ENCODE peak calls at places on chromosome 2, in seven cellular contexts. N is IMR-90, Y is progenitor cell of endocrine pancreas, F is cardiac fibroblast, O is fibroblast of the aortic adventitia, R is omental fat pad, A is nephron progenitor cell. L is an unnamed sample.

GRCh38 chr2:198314559-198315153 is 510.3 kb downstream of the PLCL1 start:
- DNase-seq in F (peak), A (no peak), R (no peak), N (peak), Y (no peak), O (peak), L (no peak)

GRCh38 chr2:104734937-104735586 is 118.9 kb upstream of the POU3F3 start:
- DNase-seq in O (no peak), A (peak), N (no peak), R (no peak), F (no peak), Y (no peak), L (no peak)

GRCh38 chr2:187553908-187554703 is at the start of gene TFPI:
- DNase-seq in A (no peak), R (no peak), Y (no peak), F (peak), O (peak), N (peak), L (peak)

GRCh38 chr2:223079925-223080324 is 27.9 kb downstream of the KCNE4 start:
- DNase-seq in O (no peak), R (no peak), A (no peak), F (no peak), N (no peak), Y (no peak), L (no peak)

GRCh38 chr2:225534697-225535096 is 135.2 kb downstream of the NYAP2 start:
- DNase-seq in Y (no peak), A (no peak), O (peak), F (no peak), R (no peak), N (no peak), L (no peak)

GRCh38 chr2:44233450-44234128 is 41.7 kb upstream of the SLC3A1 start:
- DNase-seq in F (peak), A (no peak), O (peak), N (peak), R (no peak), Y (no peak), L (no peak)

GRCh38 chr2:198127627-198128026 is 323.2 kb downstream of the PLCL1 start:
- DNase-seq in R (no peak), Y (no peak), F (peak), A (peak), O (peak), N (peak), L (no peak)

GRCh38 chr2:43158259-43158880 is 68.0 kb downstream of the ZFP36L2 start:
- DNase-seq in R (peak), F (peak), A (no peak), O (peak), Y (no peak), N (peak), L (peak)

GRCh38 chr2:39435254-39435653 is 1.8 kb downstream of the MAP4K3 start:
- DNase-seq in Y (no peak), O (peak), F (peak), R (no peak), A (peak), N (peak), L (no peak)

GRCh38 chr2:134932864-134933526 is 14.4 kb downstream of the CCNT2 start:
- DNase-seq in F (no peak), R (no peak), Y (no peak), A (no peak), N (no peak), O (no peak), L (no peak)

GRCh38 chr2:195580156-195580555 is 76.9 kb upstream of the SLC39A10 start:
- DNase-seq in F (no peak), N (no peak), A (no peak), Y (no peak), R (no peak), O (no peak), L (no peak)

GRCh38 chr2:238155051-238155760 is 3.6 kb upstream of the ERFE start:
- DNase-seq in O (peak), F (peak), Y (no peak), N (peak), A (peak), R (no peak), L (no peak)

GRCh38 chr2:199983534-199983933 is 28.2 kb downstream of the MAIP1 start:
- DNase-seq in R (no peak), Y (no peak), N (no peak), F (no peak), O (no peak), A (no peak), L (no peak)

GRCh38 chr2:112048236-112048592 is 6.9 kb upstream of the TMEM87B start:
- DNase-seq in Y (no peak), O (no peak), N (no peak), F (no peak), A (no peak), R (no peak), L (no peak)

GRCh38 chr2:237434916-237435315 is 21.0 kb upstream of the COL6A3 start:
- DNase-seq in N (peak), R (no peak), F (peak), A (peak), O (no peak), Y (no peak), L (no peak)

GRCh38 chr2:236657215-236657614 is 87.6 kb downstream of the ACKR3 start:
- DNase-seq in R (no peak), N (no peak), Y (no peak), O (no peak), A (no peak), F (no peak), L (peak)

GRCh38 chr2:172214252-172214651 is 111.6 kb upstream of the DLX2 start:
- DNase-seq in A (no peak), F (no peak), O (no peak), R (no peak), N (no peak), Y (no peak), L (no peak)

GRCh38 chr2:133421516-133422324 is 146.5 kb downstream of the NCKAP5 start:
- DNase-seq in N (peak), Y (no peak), F (no peak), A (no peak), O (peak), R (no peak), L (no peak)

GRCh38 chr2:95332036-95332435 is 34.9 kb downstream of the KCNIP3 start:
- DNase-seq in Y (no peak), A (no peak), R (no peak), O (no peak), N (no peak), F (no peak), L (no peak)

GRCh38 chr2:3126171-3126685 is 251.4 kb downstream of the EIPR1 start:
- DNase-seq in N (no peak), Y (no peak), F (no peak), R (no peak), O (no peak), A (no peak), L (no peak)

GRCh38 chr2:100367163-100367562 is 44.9 kb upstream of the LONRF2 start:
- DNase-seq in F (no peak), N (no peak), A (no peak), Y (no peak), R (no peak), O (no peak), L (no peak)

GRCh38 chr2:84991404-84992151 is 20.6 kb downstream of the KCMF1 start:
- DNase-seq in A (no peak), O (peak), N (peak), Y (no peak), R (no peak), F (peak), L (no peak)

GRCh38 chr2:42359894-42360483 is 1.0 kb downstream of the COX7A2L start:
- DNase-seq in O (peak), A (no peak), F (peak), R (no peak), N (peak), Y (no peak), L (no peak)

GRCh38 chr2:134119672-134120159 is 134.2 kb upstream of the MGAT5 start:
- DNase-seq in F (peak), Y (peak), O (peak), R (peak), A (peak), N (peak), L (peak)

GRCh38 chr2:239929504-239929903 is 95.6 kb downstream of the NDUFA10 start:
- DNase-seq in R (no peak), F (no peak), Y (no peak), N (no peak), O (no peak), A (no peak), L (no peak)

GRCh38 chr2:45008296-45009129 is 739 bp downstream of the SIX2 start:
- DNase-seq in A (peak), Y (no peak), O (no peak), N (peak), F (peak), R (no peak), L (no peak)

GRCh38 chr2:72579595-72580180 is 246.1 kb downstream of the EXOC6B start:
- DNase-seq in A (no peak), F (peak), Y (no peak), R (no peak), N (peak), O (peak), L (no peak)

GRCh38 chr2:142682528-142682927 is 194.9 kb upstream of the KYNU start:
- DNase-seq in O (peak), N (peak), F (peak), A (no peak), Y (no peak), R (no peak), L (no peak)

GRCh38 chr2:46943881-46944798 is 28.5 kb upstream of the MCFD2 start:
- DNase-seq in Y (no peak), N (no peak), F (no peak), O (no peak), R (no peak), A (no peak), L (no peak)

GRCh38 chr2:41913311-41913710 is 134.5 kb upstream of the PKDCC start:
- DNase-seq in R (no peak), O (no peak), A (no peak), Y (no peak), F (no peak), N (no peak), L (no peak)

GRCh38 chr2:197298609-197299008 is 12.0 kb downstream of the ANKRD44 start:
- DNase-seq in O (no peak), A (no peak), N (no peak), R (no peak), F (no peak), Y (no peak), L (no peak)

GRCh38 chr2:834233-834632 is 116.4 kb upstream of the SNTG2 start:
- DNase-seq in O (no peak), Y (no peak), A (no peak), F (no peak), N (no peak), R (no peak), L (no peak)

GRCh38 chr2:56191617-56192016 is 7.8 kb downstream of the CCDC85A start:
- DNase-seq in R (no peak), O (peak), N (peak), Y (no peak), A (peak), F (peak), L (no peak)

GRCh38 chr2:118474151-118474561 is 373.3 kb downstream of the EN1 start:
- DNase-seq in Y (no peak), F (no peak), A (peak), N (no peak), O (no peak), R (no peak), L (no peak)

GRCh38 chr2:64625352-64626145 is 28.2 kb downstream of the SERTAD2 start:
- DNase-seq in Y (no peak), A (no peak), O (no peak), F (no peak), R (no peak), N (no peak), L (no peak)

GRCh38 chr2:98693477-98693876 is 37.5 kb downstream of the MGAT4A start:
- DNase-seq in A (no peak), Y (no peak), O (no peak), N (no peak), F (no peak), R (no peak), L (no peak)
- TF ChIP-seq CTCF in A (no peak), Y (no peak), O (no peak), N (no peak), F (no peak), R (no peak), L (no peak)

GRCh38 chr2:23330214-23330613 is 54.8 kb upstream of the KLHL29 start:
- DNase-seq in O (no peak), A (peak), F (peak), N (peak), Y (peak), R (no peak), L (no peak)
- TF ChIP-seq CTCF in O (no peak), A (peak), F (no peak), N (peak), Y (peak), R (no peak), L (no peak)

DNA sequence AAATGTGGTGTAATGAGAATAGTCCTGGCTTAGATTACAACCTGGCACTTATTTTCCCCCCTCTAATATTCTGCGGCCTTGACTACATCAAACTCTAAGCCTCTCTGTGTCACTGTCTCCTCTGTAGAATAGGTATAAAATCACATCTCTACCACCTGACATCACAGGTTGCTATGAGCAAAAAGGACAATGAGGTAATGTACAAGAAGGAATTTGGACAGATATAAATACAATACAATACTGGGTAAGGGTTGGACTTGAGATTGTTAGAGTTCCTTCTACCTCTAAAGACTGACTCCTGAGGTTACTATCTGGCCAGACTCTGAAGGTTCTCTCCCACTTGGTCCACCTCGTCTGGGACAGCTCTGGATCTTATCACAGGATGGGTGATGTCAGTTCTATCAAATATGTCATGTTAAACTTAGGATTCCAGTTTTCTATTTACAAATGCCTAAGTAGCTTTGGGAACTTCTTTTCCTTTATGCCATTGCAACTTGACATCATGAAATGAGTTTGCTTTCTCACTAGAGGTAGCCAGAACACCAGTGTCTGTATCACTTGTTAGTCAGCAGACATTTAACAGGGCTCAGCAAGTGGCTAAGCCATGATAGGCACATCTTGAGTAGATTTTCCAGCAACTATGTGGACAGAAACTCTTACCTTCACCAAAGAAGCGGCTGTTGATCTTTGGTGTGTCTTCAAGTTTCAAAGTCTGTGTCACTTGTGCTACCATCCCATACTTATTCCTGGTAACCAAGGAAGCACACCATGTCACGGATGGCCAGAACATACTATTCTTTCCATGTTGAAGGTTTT is 9.5 kb downstream of the APOB start:
- DNase-seq in N (no peak), R (no peak), Y (no peak), A (no peak), F (no peak), O (no peak), L (no peak)
- TF ChIP-seq CTCF in N (no peak), R (no peak), Y (no peak), A (no peak), F (no peak), O (no peak), L (no peak)

GRCh38 chr2:213137064-213137463 is 14.3 kb downstream of the IKZF2 start:
- DNase-seq in A (no peak), O (no peak), F (no peak), Y (no peak), N (no peak), R (no peak), L (no peak)
- TF ChIP-seq CTCF in A (no peak), O (no peak), F (no peak), Y (no peak), N (no peak), R (no peak), L (no peak)

GRCh38 chr2:65686928-65687521 is 254.6 kb upstream of the SPRED2 start:
- DNase-seq in R (no peak), N (no peak), F (no peak), Y (no peak), A (no peak), O (no peak), L (no peak)
- TF ChIP-seq CTCF in R (no peak), N (no peak), F (no peak), Y (peak), A (no peak), O (no peak), L (no peak)

GRCh38 chr2:11127791-11128190 is 27.5 kb upstream of the SLC66A3 start:
- DNase-seq in R (no peak), A (no peak), N (no peak), F (no peak), O (no peak), Y (no peak), L (no peak)

GRCh38 chr2:11132036-11132671 is 23.1 kb upstream of the SLC66A3 start:
- DNase-seq in Y (no peak), N (no peak), A (no peak), F (no peak), R (no peak), O (no peak), L (no peak)

GRCh38 chr2:11131166-11131920 is 23.9 kb upstream of the SLC66A3 start:
- DNase-seq in O (no peak), A (no peak), F (no peak), Y (no peak), R (no peak), N (no peak), L (no peak)

GRCh38 chr2:11128258-11128951 is 26.9 kb upstream of the SLC66A3 start:
- DNase-seq in N (peak), Y (no peak), A (no peak), F (peak), O (peak), R (no peak), L (no peak)

GRCh38 chr2:11129598-11130449 is 25.4 kb upstream of the SLC66A3 start:
- DNase-seq in O (no peak), R (no peak), F (no peak), A (peak), Y (peak), N (no peak), L (peak)
- TF ChIP-seq CTCF in O (no peak), R (no peak), F (no peak), A (peak), Y (peak), N (no peak), L (peak)

GRCh38 chr2:33032245-33032644 is 85.5 kb downstream of the LTBP1 start:
- DNase-seq in R (no peak), Y (no peak), O (no peak), N (no peak), A (no peak), F (no peak), L (no peak)

GRCh38 chr2:33033524-33034150 is 86.9 kb downstream of the LTBP1 start:
- DNase-seq in Y (no peak), N (peak), F (peak), O (peak), A (peak), R (no peak), L (no peak)

GRCh38 chr2:33038230-33038629 is 91.5 kb downstream of the LTBP1 start:
- DNase-seq in R (no peak), O (no peak), F (no peak), N (no peak), Y (no peak), A (no peak), L (no peak)

GRCh38 chr2:33038799-33039198 is 92.0 kb downstream of the LTBP1 start:
- DNase-seq in Y (no peak), N (no peak), A (no peak), R (no peak), F (no peak), O (no peak), L (no peak)

GRCh38 chr2:33034784-33035183 is 88.0 kb downstream of the LTBP1 start:
- DNase-seq in F (peak), R (no peak), N (no peak), Y (no peak), O (peak), A (no peak), L (no peak)
- TF ChIP-seq CTCF in F (peak), R (no peak), N (peak), Y (no peak), O (peak), A (no peak), L (no peak)

GRCh38 chr2:127589358-127589757 is 53.9 kb downstream of the MYO7B start:
- DNase-seq in R (no peak), A (no peak), Y (no peak), N (no peak), O (no peak), F (no peak), L (no peak)

GRCh38 chr2:127592761-127593227 is 53.2 kb upstream of the GPR17 start:
- DNase-seq in N (no peak), A (no peak), F (no peak), Y (no peak), O (no peak), R (no peak), L (no peak)

GRCh38 chr2:127589876-127590275 is 54.4 kb downstream of the MYO7B start:
- DNase-seq in N (no peak), A (no peak), F (no peak), Y (no peak), O (no peak), R (no peak), L (no peak)

GRCh38 chr2:127590386-127591190 is 55.1 kb downstream of the MYO7B start:
- DNase-seq in A (no peak), R (no peak), F (no peak), O (no peak), Y (no peak), N (no peak), L (no peak)

DNA sequence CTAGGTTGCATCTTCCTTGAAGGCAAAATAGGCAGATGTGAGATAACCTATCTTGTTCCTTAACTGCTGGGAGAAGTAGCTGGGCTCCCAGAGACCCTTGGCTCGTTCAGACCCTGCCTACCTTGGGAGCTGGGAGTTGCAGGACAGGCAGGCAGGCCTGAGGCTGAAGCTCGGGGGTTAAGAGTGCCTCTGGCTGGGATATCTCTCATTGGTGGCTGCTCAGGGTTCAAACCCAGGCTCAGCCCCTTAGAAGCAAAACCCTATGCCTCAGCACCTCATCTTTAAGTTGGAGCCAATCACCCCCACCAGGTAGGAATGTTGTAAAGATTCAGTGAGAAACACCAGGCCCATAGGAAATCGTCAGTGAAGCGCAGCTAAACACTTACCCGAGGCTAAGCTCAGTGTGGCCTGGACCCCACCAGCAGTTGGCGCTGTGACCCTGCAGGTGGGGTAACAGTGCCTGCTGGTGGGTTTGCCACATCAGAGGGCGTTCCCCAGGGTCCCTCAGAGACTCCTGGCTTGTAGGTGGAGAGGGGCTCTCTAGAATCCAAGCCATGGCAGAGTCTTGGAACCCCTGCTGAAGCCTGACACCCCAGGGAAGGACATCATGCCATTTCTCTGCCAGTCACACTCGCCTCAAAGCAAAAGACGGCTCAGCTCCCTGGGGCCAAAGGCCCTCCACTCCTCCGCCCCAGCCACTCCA is 54.6 kb upstream of the GPR17 start:
- DNase-seq in R (peak), Y (peak), N (peak), A (peak), F (peak), O (peak), L (peak)
- TF ChIP-seq CTCF in R (no peak), Y (peak), N (peak), A (peak), F (peak), O (peak), L (peak)

L was measured in lung.